ENCODE peak calls at places on chromosomes 7 and 10, in five cellular contexts. One of them, this sample, is unnamed.

GRCh38 chr10:126434235-126434634 is 46.0 kb upstream of the ADAM12 start:
- DNase-seq in PC-3: no peak
- DNase-seq in PC-9: no peak
- DNase-seq in hepatocyte: no peak
- DNase-seq in fibroblast of lung: no peak
- DNase-seq in this sample: no peak

GRCh38 chr10:35208949-35209613 is 82.4 kb downstream of the CREM start:
- DNase-seq in fibroblast of lung: no peak
- DNase-seq in PC-3: no peak
- DNase-seq in PC-9: no peak
- DNase-seq in hepatocyte: no peak
- DNase-seq in this sample: no peak

GRCh38 chr10:7491230-7491629 is 80.4 kb upstream of the SFMBT2 start:
- DNase-seq in PC-9: no peak
- DNase-seq in fibroblast of lung: no peak
- DNase-seq in hepatocyte: no peak
- DNase-seq in PC-3: no peak
- DNase-seq in this sample: no peak

GRCh38 chr10:61376908-61377368 is 76.2 kb downstream of the TMEM26 start:
- DNase-seq in PC-3: no peak
- DNase-seq in hepatocyte: no peak
- DNase-seq in PC-9: no peak
- DNase-seq in fibroblast of lung: no peak
- DNase-seq in this sample: no peak

GRCh38 chr10:91796332-91797076 is 1.7 kb upstream of the TNKS2 start:
- DNase-seq in hepatocyte: peak; percentile 54
- DNase-seq in PC-3: peak; percentile 12
- DNase-seq in PC-9: peak; percentile 14
- DNase-seq in fibroblast of lung: no peak
- DNase-seq in this sample: no peak

GRCh38 chr10:29998142-29998808 is 61.1 kb downstream of the JCAD start:
- DNase-seq in PC-9: peak; percentile 75
- DNase-seq in hepatocyte: peak; percentile 87
- DNase-seq in PC-3: peak; percentile 83
- DNase-seq in fibroblast of lung: peak; percentile 88
- DNase-seq in this sample: peak; percentile 49

GRCh38 chr10:90125406-90125805 is 424.0 kb downstream of the KIF20B start:
- DNase-seq in hepatocyte: no peak
- DNase-seq in fibroblast of lung: no peak
- DNase-seq in PC-3: no peak
- DNase-seq in PC-9: no peak
- DNase-seq in this sample: no peak

GRCh38 chr10:17665742-17666141 is 21.8 kb downstream of the STAM start:
- DNase-seq in hepatocyte: peak; percentile 56
- DNase-seq in PC-9: no peak
- DNase-seq in fibroblast of lung: peak; percentile 96
- DNase-seq in PC-3: peak; percentile 53
- DNase-seq in this sample: no peak

GRCh38 chr7:36011588-36011965 is 141.5 kb upstream of the EEPD1 start:
- DNase-seq in PC-3: no peak
- DNase-seq in PC-9: no peak
- DNase-seq in hepatocyte: no peak
- DNase-seq in fibroblast of lung: no peak
- DNase-seq in this sample: no peak

GRCh38 chr7:30971440-30971839 is 7.7 kb downstream of the GHRHR start:
- DNase-seq in PC-3: no peak
- DNase-seq in hepatocyte: no peak
- DNase-seq in fibroblast of lung: no peak
- DNase-seq in PC-9: no peak
- DNase-seq in this sample: no peak

GRCh38 chr10:70652761-70653657 is 19.3 kb upstream of the ADAMTS14 start:
- DNase-seq in PC-3: no peak
- DNase-seq in fibroblast of lung: peak; percentile 98
- DNase-seq in PC-9: no peak
- DNase-seq in hepatocyte: peak; percentile 36
- DNase-seq in this sample: no peak

GRCh38 chr7:7265057-7265456 is 82.7 kb downstream of the C1GALT1 start:
- DNase-seq in hepatocyte: no peak
- DNase-seq in fibroblast of lung: peak; percentile 68
- DNase-seq in PC-3: no peak
- DNase-seq in PC-9: no peak
- DNase-seq in this sample: no peak

GRCh38 chr7:155809332-155809946 is 2.8 kb downstream of the SHH start:
- DNase-seq in PC-3: no peak
- DNase-seq in fibroblast of lung: no peak
- DNase-seq in PC-9: no peak
- DNase-seq in hepatocyte: no peak
- DNase-seq in this sample: no peak
- TF ChIP-seq EZH2 in PC-3: no peak
- TF ChIP-seq EZH2 in fibroblast of lung: no peak
- TF ChIP-seq EZH2 in PC-9: no peak
- TF ChIP-seq EZH2 in hepatocyte: peak; percentile 3
- TF ChIP-seq EZH2 in this sample: no peak

GRCh38 chr7:1101580-1102431 is 13.9 kb downstream of the GPER1 start:
- DNase-seq in hepatocyte: no peak
- DNase-seq in PC-9: no peak
- DNase-seq in fibroblast of lung: no peak
- DNase-seq in PC-3: no peak
- DNase-seq in this sample: no peak
- TF ChIP-seq CTCF in hepatocyte: no peak
- TF ChIP-seq CTCF in PC-9: no peak
- TF ChIP-seq CTCF in fibroblast of lung: no peak
- TF ChIP-seq CTCF in PC-3: no peak
- TF ChIP-seq CTCF in this sample: no peak

GRCh38 chr10:32942081-32942480 is 15.9 kb downstream of the ITGB1 start:
- DNase-seq in PC-9: no peak
- DNase-seq in PC-3: no peak
- DNase-seq in fibroblast of lung: no peak
- DNase-seq in hepatocyte: no peak
- DNase-seq in this sample: no peak

GRCh38 chr10:32939296-32940111 is 18.5 kb downstream of the ITGB1 start:
- DNase-seq in hepatocyte: no peak
- DNase-seq in PC-9: no peak
- DNase-seq in fibroblast of lung: no peak
- DNase-seq in PC-3: peak; percentile 93
- DNase-seq in this sample: no peak

GRCh38 chr10:32943395-32943794 is 14.6 kb downstream of the ITGB1 start:
- DNase-seq in PC-9: no peak
- DNase-seq in fibroblast of lung: no peak
- DNase-seq in PC-3: no peak
- DNase-seq in hepatocyte: no peak
- DNase-seq in this sample: no peak

GRCh38 chr10:32940321-32941264 is 17.4 kb downstream of the ITGB1 start:
- DNase-seq in PC-3: no peak
- DNase-seq in hepatocyte: no peak
- DNase-seq in PC-9: no peak
- DNase-seq in fibroblast of lung: no peak
- DNase-seq in this sample: no peak

GRCh38 chr10:32941357-32941756 is 16.7 kb downstream of the ITGB1 start:
- DNase-seq in fibroblast of lung: no peak
- DNase-seq in PC-3: no peak
- DNase-seq in hepatocyte: no peak
- DNase-seq in PC-9: no peak
- DNase-seq in this sample: no peak
- H3K27ac ChIP-seq in fibroblast of lung: peak overlapping the region; percentile 10
- H3K27ac ChIP-seq in PC-3: no peak overlapping the region
- H3K27ac ChIP-seq in hepatocyte: no peak overlapping the region
- H3K27ac ChIP-seq in PC-9: no peak overlapping the region
- H3K27ac ChIP-seq in this sample: peak overlapping the region; percentile 15

DNA sequence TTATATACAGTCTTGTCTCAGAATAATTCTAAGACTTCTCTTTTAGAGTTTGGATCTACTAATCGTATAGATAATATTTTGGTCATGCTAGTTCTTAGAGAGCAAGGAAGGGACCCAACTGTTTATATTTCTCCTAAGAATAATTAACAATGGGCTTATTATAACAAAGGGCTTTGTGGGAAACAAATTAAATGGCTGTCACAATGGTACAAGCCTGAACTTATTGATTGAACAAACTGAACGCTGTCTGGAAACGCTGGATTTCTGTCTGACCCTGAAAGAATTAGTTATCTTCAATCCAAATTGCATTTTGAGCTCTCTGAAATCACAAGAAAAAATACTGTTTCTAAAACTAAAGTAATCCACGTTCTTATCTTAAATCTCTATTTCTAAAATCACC is 56.8 kb downstream of the CSTF2T start:
- DNase-seq in hepatocyte: no peak
- DNase-seq in fibroblast of lung: no peak
- DNase-seq in PC-3: no peak
- DNase-seq in PC-9: no peak
- DNase-seq in this sample: no peak
- TF ChIP-seq EZH2 in hepatocyte: no peak
- TF ChIP-seq EZH2 in fibroblast of lung: no peak
- TF ChIP-seq EZH2 in PC-3: no peak
- TF ChIP-seq EZH2 in PC-9: no peak
- TF ChIP-seq EZH2 in this sample: no peak

DNA sequence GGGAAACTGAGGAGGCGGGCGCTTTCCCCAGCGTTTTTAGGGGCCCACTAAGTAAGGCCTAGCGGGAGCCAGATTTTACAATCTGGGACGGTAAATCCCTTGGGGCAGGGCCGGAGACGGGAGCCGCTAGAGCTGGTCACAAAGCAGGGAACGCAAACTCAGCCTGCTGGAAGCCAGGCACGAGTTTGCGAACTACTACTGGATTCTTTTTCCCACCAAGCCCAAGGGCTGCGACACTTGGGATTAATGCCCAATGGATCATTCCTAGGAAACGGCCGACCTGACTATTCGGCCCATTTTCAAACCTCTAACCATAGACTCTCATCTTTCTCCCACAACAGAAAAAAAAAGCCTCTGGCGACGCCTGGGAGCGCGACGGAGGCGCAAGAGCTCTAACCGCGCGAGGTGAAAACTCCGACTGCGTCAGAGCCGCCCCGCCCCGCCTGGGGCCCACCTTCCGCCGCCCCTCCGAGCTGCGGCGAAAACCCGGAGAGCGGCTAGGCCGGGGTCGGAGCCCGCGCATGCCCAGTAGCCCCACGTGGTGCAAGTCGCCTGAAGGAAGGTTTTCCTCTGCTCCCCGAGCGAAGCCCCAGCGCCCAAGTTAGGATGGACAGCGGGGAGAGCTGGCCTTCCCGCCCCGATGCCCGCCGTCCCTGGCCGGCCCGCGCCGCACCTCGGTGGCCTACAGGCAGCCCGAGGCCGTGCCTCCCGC is 554 bp upstream of the SGMS1 start:
- DNase-seq in PC-3: peak; percentile 100
- DNase-seq in PC-9: peak; percentile 98
- DNase-seq in hepatocyte: peak; percentile 99
- DNase-seq in fibroblast of lung: peak; percentile 96
- DNase-seq in this sample: peak; percentile 62
- TF ChIP-seq CTCF in PC-3: no peak
- TF ChIP-seq CTCF in PC-9: no peak
- TF ChIP-seq CTCF in hepatocyte: no peak
- TF ChIP-seq CTCF in fibroblast of lung: no peak
- TF ChIP-seq CTCF in this sample: no peak

DNA sequence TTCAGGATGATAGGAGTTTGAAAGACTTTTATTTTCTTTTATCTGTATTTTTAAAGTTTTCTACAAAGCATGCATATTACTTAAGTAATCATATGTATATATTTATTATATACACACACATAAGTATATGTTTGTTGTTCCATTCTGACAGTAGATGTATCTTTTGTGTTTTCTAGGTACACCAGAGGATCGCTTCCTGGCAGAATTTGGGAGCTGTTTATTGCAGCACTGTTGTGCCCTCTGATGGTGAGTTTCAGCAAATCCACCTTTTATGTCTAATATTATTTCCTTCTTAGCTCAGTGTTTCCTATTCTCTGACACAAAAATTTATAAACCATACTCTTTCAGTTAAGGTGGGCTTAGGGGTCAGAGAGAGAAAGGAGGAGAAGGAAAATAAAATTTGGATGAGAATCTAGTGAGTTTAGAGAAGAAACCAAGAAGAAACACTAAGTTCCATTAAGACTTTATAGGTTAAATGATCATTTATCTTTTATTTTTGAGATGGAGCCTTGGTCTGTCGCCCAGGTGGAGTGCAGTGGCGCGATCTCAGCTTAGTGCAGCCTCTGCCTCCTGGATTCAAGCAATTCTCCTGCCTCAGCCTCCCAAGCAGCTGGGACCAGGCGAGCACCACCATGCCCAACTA is 59.2 kb upstream of the OIT3 start:
- DNase-seq in PC-9: peak; percentile 49
- DNase-seq in PC-3: peak; percentile 98
- DNase-seq in hepatocyte: peak; percentile 71
- DNase-seq in fibroblast of lung: peak; percentile 84
- DNase-seq in this sample: no peak
- H3K27ac ChIP-seq in PC-9: no peak overlapping the region
- H3K27ac ChIP-seq in PC-3: no peak overlapping the region
- H3K27ac ChIP-seq in hepatocyte: no peak overlapping the region
- H3K27ac ChIP-seq in fibroblast of lung: no peak overlapping the region
- H3K27ac ChIP-seq in this sample: no peak overlapping the region

GRCh38 chr7:48035967-48036478 is 680 bp downstream of the C7orf57 start:
- DNase-seq in PC-3: peak; percentile 24
- DNase-seq in PC-9: peak; percentile 39
- DNase-seq in fibroblast of lung: peak; percentile 35
- DNase-seq in hepatocyte: peak; percentile 33
- DNase-seq in this sample: no peak
- TF ChIP-seq EZH2 in PC-3: no peak
- TF ChIP-seq EZH2 in PC-9: no peak
- TF ChIP-seq EZH2 in fibroblast of lung: no peak
- TF ChIP-seq EZH2 in hepatocyte: no peak
- TF ChIP-seq EZH2 in this sample: no peak

GRCh38 chr7:11835260-11835659 is 3.3 kb upstream of the THSD7A start:
- DNase-seq in hepatocyte: no peak
- DNase-seq in PC-3: peak; percentile 32
- DNase-seq in fibroblast of lung: peak; percentile 32
- DNase-seq in PC-9: no peak
- DNase-seq in this sample: no peak
- TF ChIP-seq CTCF in hepatocyte: peak; percentile 70
- TF ChIP-seq CTCF in PC-3: peak; percentile 74
- TF ChIP-seq CTCF in fibroblast of lung: peak; percentile 17
- TF ChIP-seq CTCF in PC-9: peak; percentile 83
- TF ChIP-seq CTCF in this sample: no peak